ENCODE peak calls at places on chromosomes 11 and 22, in eight cellular contexts. One of them, this sample, is unnamed. For H3K27me3, the result is how much of the 10 kb centered on the place peaks cover.

GRCh38 chr11:65491614-65492386 is 7.0 kb upstream of the MALAT1 start:
- DNase-seq in lower lobe of right lung: peak
- DNase-seq in brain microvascular endothelial cell: peak
- DNase-seq in upper lobe of right lung: peak
- DNase-seq in CD8-positive, alpha-beta memory T cell: no peak
- DNase-seq in DND-41: no peak
- DNase-seq in SJSA1: peak
- DNase-seq in PC-3: peak
- DNase-seq in this sample: no peak

GRCh38 chr11:65424200-65425104 is 1.9 kb downstream of the NEAT1 start:
- DNase-seq in lower lobe of right lung: peak
- DNase-seq in brain microvascular endothelial cell: peak
- DNase-seq in upper lobe of right lung: peak
- DNase-seq in CD8-positive, alpha-beta memory T cell: peak
- DNase-seq in DND-41: peak
- DNase-seq in SJSA1: peak
- DNase-seq in PC-3: peak
- DNase-seq in this sample: no peak

GRCh38 chr22:20135265-20135664 is 3.7 kb downstream of the ZDHHC8 start:
- DNase-seq in lower lobe of right lung: no peak
- DNase-seq in brain microvascular endothelial cell: no peak
- DNase-seq in upper lobe of right lung: no peak
- DNase-seq in CD8-positive, alpha-beta memory T cell: no peak
- DNase-seq in DND-41: no peak
- DNase-seq in SJSA1: no peak
- DNase-seq in PC-3: no peak
- DNase-seq in this sample: no peak

GRCh38 chr11:73193251-73194033 is 24.6 kb upstream of the P2RY2 start:
- DNase-seq in lower lobe of right lung: no peak
- DNase-seq in brain microvascular endothelial cell: no peak
- DNase-seq in upper lobe of right lung: no peak
- DNase-seq in CD8-positive, alpha-beta memory T cell: no peak
- DNase-seq in DND-41: no peak
- DNase-seq in SJSA1: no peak
- DNase-seq in PC-3: peak
- DNase-seq in this sample: no peak

GRCh38 chr11:11964774-11965150 is 43.7 kb downstream of the DKK3 start:
- DNase-seq in lower lobe of right lung: no peak
- DNase-seq in brain microvascular endothelial cell: no peak
- DNase-seq in upper lobe of right lung: no peak
- DNase-seq in CD8-positive, alpha-beta memory T cell: no peak
- DNase-seq in DND-41: no peak
- DNase-seq in SJSA1: no peak
- DNase-seq in PC-3: no peak
- DNase-seq in this sample: no peak

GRCh38 chr11:101397941-101398340 is 185.9 kb downstream of the TRPC6 start:
- DNase-seq in lower lobe of right lung: no peak
- DNase-seq in brain microvascular endothelial cell: peak
- DNase-seq in upper lobe of right lung: no peak
- DNase-seq in CD8-positive, alpha-beta memory T cell: no peak
- DNase-seq in DND-41: no peak
- DNase-seq in SJSA1: no peak
- DNase-seq in PC-3: no peak
- DNase-seq in this sample: no peak

GRCh38 chr22:38881464-38881871 is 9.5 kb upstream of the CBX6 start:
- DNase-seq in lower lobe of right lung: no peak
- DNase-seq in brain microvascular endothelial cell: no peak
- DNase-seq in upper lobe of right lung: no peak
- DNase-seq in CD8-positive, alpha-beta memory T cell: no peak
- DNase-seq in DND-41: no peak
- DNase-seq in SJSA1: peak
- DNase-seq in PC-3: peak
- DNase-seq in this sample: no peak

GRCh38 chr22:45544588-45545170 is 42.0 kb downstream of the FBLN1 start:
- DNase-seq in lower lobe of right lung: no peak
- DNase-seq in brain microvascular endothelial cell: no peak
- DNase-seq in upper lobe of right lung: no peak
- DNase-seq in CD8-positive, alpha-beta memory T cell: no peak
- DNase-seq in DND-41: no peak
- DNase-seq in SJSA1: no peak
- DNase-seq in PC-3: no peak
- DNase-seq in this sample: no peak

GRCh38 chr11:45253640-45254039 is 32.5 kb downstream of the SYT13 start:
- DNase-seq in lower lobe of right lung: no peak
- DNase-seq in brain microvascular endothelial cell: no peak
- DNase-seq in upper lobe of right lung: no peak
- DNase-seq in CD8-positive, alpha-beta memory T cell: no peak
- DNase-seq in DND-41: no peak
- DNase-seq in SJSA1: no peak
- DNase-seq in PC-3: no peak
- DNase-seq in this sample: no peak

GRCh38 chr11:69447786-69448185 is 33.7 kb upstream of the LINC01488 start:
- DNase-seq in lower lobe of right lung: peak
- DNase-seq in brain microvascular endothelial cell: no peak
- DNase-seq in upper lobe of right lung: no peak
- DNase-seq in CD8-positive, alpha-beta memory T cell: no peak
- DNase-seq in DND-41: no peak
- DNase-seq in SJSA1: peak
- DNase-seq in PC-3: peak
- DNase-seq in this sample: no peak

DNA sequence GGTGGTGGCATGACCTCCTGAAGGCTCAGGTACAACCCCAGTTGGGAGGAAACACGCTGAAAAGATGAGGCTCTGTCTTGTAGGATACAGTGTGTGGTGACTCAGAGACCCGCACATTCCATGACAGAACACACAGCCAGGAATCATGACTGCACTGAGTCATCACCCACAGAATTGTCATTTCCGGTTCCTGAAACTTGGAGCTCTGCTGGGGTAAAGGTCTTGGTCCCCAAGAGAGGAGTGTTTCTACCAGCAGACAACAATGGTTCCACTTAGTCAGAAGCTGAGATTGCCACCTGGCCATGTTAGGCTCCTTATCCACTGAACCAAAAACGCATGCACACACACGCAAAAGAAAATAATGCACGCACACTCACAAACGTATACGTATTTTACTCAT is 31.5 kb upstream of the CYB5R3 start:
- DNase-seq in lower lobe of right lung: no peak
- DNase-seq in brain microvascular endothelial cell: peak
- DNase-seq in upper lobe of right lung: no peak
- DNase-seq in CD8-positive, alpha-beta memory T cell: no peak
- DNase-seq in DND-41: no peak
- DNase-seq in SJSA1: peak
- DNase-seq in PC-3: peak
- DNase-seq in this sample: no peak
- H3K4me3 ChIP-seq in lower lobe of right lung: no peak
- H3K4me3 ChIP-seq in brain microvascular endothelial cell: no peak
- H3K4me3 ChIP-seq in upper lobe of right lung: no peak
- H3K4me3 ChIP-seq in CD8-positive, alpha-beta memory T cell: no peak
- H3K4me3 ChIP-seq in DND-41: no peak
- H3K4me3 ChIP-seq in SJSA1: no peak
- H3K4me3 ChIP-seq in PC-3: no peak
- H3K4me3 ChIP-seq in this sample: no peak

GRCh38 chr11:76252625-76253024 is 46.3 kb upstream of the WNT11 start:
- DNase-seq in lower lobe of right lung: no peak
- DNase-seq in brain microvascular endothelial cell: no peak
- DNase-seq in upper lobe of right lung: no peak
- DNase-seq in CD8-positive, alpha-beta memory T cell: no peak
- DNase-seq in DND-41: no peak
- DNase-seq in SJSA1: no peak
- DNase-seq in PC-3: no peak
- DNase-seq in this sample: no peak

GRCh38 chr11:76250520-76251222 is 44.4 kb upstream of the WNT11 start:
- DNase-seq in lower lobe of right lung: no peak
- DNase-seq in brain microvascular endothelial cell: no peak
- DNase-seq in upper lobe of right lung: no peak
- DNase-seq in CD8-positive, alpha-beta memory T cell: no peak
- DNase-seq in DND-41: no peak
- DNase-seq in SJSA1: no peak
- DNase-seq in PC-3: no peak
- DNase-seq in this sample: no peak

GRCh38 chr11:76251223-76251575 is 44.9 kb upstream of the WNT11 start:
- DNase-seq in lower lobe of right lung: no peak
- DNase-seq in brain microvascular endothelial cell: no peak
- DNase-seq in upper lobe of right lung: no peak
- DNase-seq in CD8-positive, alpha-beta memory T cell: no peak
- DNase-seq in DND-41: no peak
- DNase-seq in SJSA1: no peak
- DNase-seq in PC-3: no peak
- DNase-seq in this sample: no peak

GRCh38 chr11:76253416-76253815 is 47.1 kb upstream of the WNT11 start:
- DNase-seq in lower lobe of right lung: no peak
- DNase-seq in brain microvascular endothelial cell: no peak
- DNase-seq in upper lobe of right lung: no peak
- DNase-seq in CD8-positive, alpha-beta memory T cell: no peak
- DNase-seq in DND-41: no peak
- DNase-seq in SJSA1: no peak
- DNase-seq in PC-3: no peak
- DNase-seq in this sample: no peak

DNA sequence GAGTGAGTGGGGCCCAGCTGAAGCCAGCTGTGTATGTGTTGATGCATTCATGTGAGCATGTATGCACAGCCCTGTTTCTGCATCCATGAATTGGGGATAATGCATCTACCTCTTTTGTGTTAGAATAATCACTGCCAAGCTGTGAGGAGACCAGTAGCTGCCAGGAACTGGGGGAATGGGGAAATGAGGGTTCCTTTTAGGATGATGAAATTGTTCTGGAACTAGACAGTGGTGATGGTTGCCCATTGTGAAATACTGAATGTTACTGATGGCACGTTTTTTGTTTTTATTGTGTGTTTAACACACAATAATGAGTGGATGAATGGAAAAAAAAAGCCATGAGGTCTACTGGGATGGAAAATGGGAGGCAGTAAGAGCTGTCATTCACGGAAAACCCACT is 45.3 kb upstream of the WNT11 start:
- DNase-seq in lower lobe of right lung: no peak
- DNase-seq in brain microvascular endothelial cell: no peak
- DNase-seq in upper lobe of right lung: no peak
- DNase-seq in CD8-positive, alpha-beta memory T cell: no peak
- DNase-seq in DND-41: no peak
- DNase-seq in SJSA1: no peak
- DNase-seq in PC-3: no peak
- DNase-seq in this sample: no peak
- H3K27me3 ChIP-seq in lower lobe of right lung: under half
- H3K27me3 ChIP-seq in brain microvascular endothelial cell: under half
- H3K27me3 ChIP-seq in upper lobe of right lung: under half
- H3K27me3 ChIP-seq in CD8-positive, alpha-beta memory T cell: under half
- H3K27me3 ChIP-seq in DND-41: under half
- H3K27me3 ChIP-seq in SJSA1: under half
- H3K27me3 ChIP-seq in PC-3: under half
- H3K27me3 ChIP-seq in this sample: under half

DNA sequence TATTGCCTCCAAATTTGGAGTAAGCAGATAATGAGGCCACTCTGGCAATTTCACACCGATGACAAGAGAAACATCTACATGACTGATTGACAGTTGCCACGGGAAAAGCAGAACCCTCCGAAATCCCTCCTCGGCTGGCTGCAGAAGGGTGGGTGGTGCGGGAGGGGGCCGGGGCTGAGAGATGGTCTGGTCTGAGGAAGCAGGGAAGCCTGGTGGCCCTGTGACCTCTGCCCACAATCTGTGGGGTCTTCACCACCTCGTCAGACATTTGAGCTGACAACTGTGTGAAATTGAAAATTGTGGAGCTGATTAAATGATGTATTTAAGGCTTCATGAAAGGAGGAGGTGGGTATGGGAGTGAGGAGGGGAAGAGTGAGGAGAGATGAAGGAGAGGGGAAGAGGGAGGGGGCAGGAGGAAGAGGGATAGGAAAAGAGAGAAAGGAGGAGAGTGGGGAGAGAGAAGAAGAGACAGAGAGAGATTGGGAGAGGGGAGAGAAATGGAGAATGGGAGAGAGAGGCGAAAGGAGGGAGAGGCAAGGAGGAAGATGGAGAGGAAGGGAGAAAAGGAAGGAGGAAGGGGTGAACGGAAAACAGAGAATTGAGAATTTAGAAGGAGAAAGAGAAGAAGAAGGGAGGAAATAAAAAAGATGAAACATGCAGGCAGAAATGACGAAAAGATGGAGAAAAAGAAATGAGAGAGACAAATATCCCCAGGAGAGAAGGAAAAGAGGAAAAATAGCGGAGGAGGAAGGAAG is 503.0 kb downstream of the MN1 start:
- DNase-seq in lower lobe of right lung: no peak
- DNase-seq in brain microvascular endothelial cell: no peak
- DNase-seq in upper lobe of right lung: no peak
- DNase-seq in CD8-positive, alpha-beta memory T cell: no peak
- DNase-seq in DND-41: no peak
- DNase-seq in SJSA1: no peak
- DNase-seq in PC-3: no peak
- DNase-seq in this sample: no peak
- H3K4me3 ChIP-seq in lower lobe of right lung: no peak
- H3K4me3 ChIP-seq in brain microvascular endothelial cell: peak
- H3K4me3 ChIP-seq in upper lobe of right lung: no peak
- H3K4me3 ChIP-seq in CD8-positive, alpha-beta memory T cell: no peak
- H3K4me3 ChIP-seq in DND-41: no peak
- H3K4me3 ChIP-seq in SJSA1: no peak
- H3K4me3 ChIP-seq in PC-3: no peak
- H3K4me3 ChIP-seq in this sample: no peak

DNA sequence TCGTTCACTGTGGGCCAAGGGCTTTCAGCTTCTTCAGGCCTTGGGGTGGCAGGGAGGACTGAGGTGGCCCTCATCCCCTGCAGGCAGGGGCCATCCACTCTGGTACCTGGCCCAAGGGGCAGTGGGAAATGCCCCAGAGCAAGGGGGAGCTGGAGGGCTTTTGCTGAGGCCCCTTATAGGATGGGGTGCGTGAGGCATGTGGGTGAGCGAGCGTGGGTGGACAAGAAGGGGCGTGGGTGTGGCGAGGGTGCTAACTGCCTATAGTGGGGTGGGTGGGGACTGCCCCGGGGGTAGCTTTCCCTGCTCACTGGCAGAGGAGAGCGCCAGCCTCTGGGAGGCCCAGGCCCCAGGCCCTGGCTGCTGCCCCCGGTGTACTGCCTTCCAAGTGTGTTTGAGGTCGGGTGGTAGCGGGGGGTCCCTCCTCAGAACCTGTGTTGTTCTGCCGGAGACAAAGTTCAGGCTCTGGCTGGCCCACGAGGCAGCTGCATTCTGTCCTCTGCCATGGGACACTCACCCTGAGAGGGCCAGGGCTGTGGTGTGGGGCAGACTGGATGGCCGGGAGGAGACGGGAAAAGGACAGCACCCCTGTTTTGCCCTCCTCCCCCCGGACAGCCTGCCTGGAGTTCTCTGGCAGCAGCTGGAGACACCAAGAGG is 3.4 kb downstream of the FLRT1 start:
- DNase-seq in lower lobe of right lung: no peak
- DNase-seq in brain microvascular endothelial cell: no peak
- DNase-seq in upper lobe of right lung: no peak
- DNase-seq in CD8-positive, alpha-beta memory T cell: no peak
- DNase-seq in DND-41: no peak
- DNase-seq in SJSA1: no peak
- DNase-seq in PC-3: no peak
- DNase-seq in this sample: no peak
- H3K27me3 ChIP-seq in lower lobe of right lung: under half
- H3K27me3 ChIP-seq in brain microvascular endothelial cell: under half
- H3K27me3 ChIP-seq in upper lobe of right lung: under half
- H3K27me3 ChIP-seq in CD8-positive, alpha-beta memory T cell: under half
- H3K27me3 ChIP-seq in DND-41: under half
- H3K27me3 ChIP-seq in SJSA1: under half
- H3K27me3 ChIP-seq in PC-3: under half
- H3K27me3 ChIP-seq in this sample: under half

This sample was measured in CD8-positive, alpha-beta T cell.